ENCODE peak calls at places on chromosome 2, in five cellular contexts. H is aorta, L is posterior cingulate gyrus, K is HCT116, E is NCI-H1092 treated with DMSO at 0.1 percent for 48 hours. J is an unnamed sample.

GRCh38 chr2:114038710-114039109 is 148.8 kb downstream of the ACTR3 start:
- DNase-seq in H (no peak), L (no peak), K (no peak), E (no peak), J (no peak)

GRCh38 chr2:72561621-72562318 is 264.1 kb downstream of the EXOC6B start:
- DNase-seq in H (no peak), L (no peak), K (no peak), E (no peak), J (no peak)

GRCh38 chr2:145743016-145743415 is 1223.1 kb upstream of the ZEB2 start:
- DNase-seq in H (no peak), L (no peak), K (no peak), E (no peak), J (no peak)

GRCh38 chr2:137220438-137220998 is 455.2 kb downstream of the THSD7B start:
- DNase-seq in H (no peak), L (no peak), K (no peak), E (no peak), J (no peak)

GRCh38 chr2:18611184-18611583 is 21.8 kb upstream of the NT5C1B start:
- DNase-seq in H (no peak), L (no peak), K (no peak), E (no peak), J (peak)

GRCh38 chr2:39523308-39524044 is 86.4 kb upstream of the MAP4K3 start:
- DNase-seq in H (no peak), L (no peak), K (peak), E (no peak), J (no peak)

GRCh38 chr2:43363086-43363485 is 136.7 kb upstream of the ZFP36L2 start:
- DNase-seq in H (no peak), L (no peak), K (no peak), E (no peak), J (no peak)

GRCh38 chr2:223908304-223909047 is 36.7 kb downstream of the WDFY1 start:
- DNase-seq in H (no peak), L (no peak), K (no peak), E (no peak), J (no peak)

GRCh38 chr2:100195942-100196341 is 53.6 kb upstream of the AFF3 start:
- DNase-seq in H (no peak), L (no peak), K (no peak), E (no peak), J (no peak)

GRCh38 chr2:224194161-224194560 is 155.1 kb upstream of the SERPINE2 start:
- DNase-seq in H (no peak), L (no peak), K (no peak), E (no peak), J (no peak)

GRCh38 chr2:127061377-127062273 is 45.3 kb downstream of the BIN1 start:
- DNase-seq in H (no peak), L (no peak), K (no peak), E (no peak), J (no peak)